ENCODE peak calls at places on chromosomes 16 and 17, in four cellular contexts. C is AG04450; A is ELR; H is naive thymus-derived CD8-positive, alpha-beta T cell. X is an unnamed sample.

GRCh38 chr17:27532269-27533067 is 76.2 kb downstream of the KSR1 start:
- DNase-seq in C (peak; percentile 95), A (no peak), H (no peak), X (peak; percentile 70)

GRCh38 chr17:77425791-77426641 is 285.2 kb downstream of the SEC14L1 start:
- DNase-seq in C (peak; percentile 67), A (peak; percentile 92), H (peak; percentile 65), X (peak; percentile 55)

GRCh38 chr16:407253-407652 is 5.6 kb downstream of the DECR2 start:
- DNase-seq in C (no peak), A (no peak), H (no peak), X (no peak)

GRCh38 chr17:68792042-68792685 is 163.0 kb downstream of the ABCA8 start:
- DNase-seq in C (no peak), A (peak; percentile 24), H (no peak), X (no peak)

GRCh38 chr16:81645303-81645702 is 133.8 kb upstream of the PLCG2 start:
- DNase-seq in C (peak; percentile 42), A (peak; percentile 90), H (no peak), X (peak; percentile 81)

GRCh38 chr16:85402910-85403692 is 210.0 kb upstream of the GSE1 start:
- DNase-seq in C (no peak), A (peak; percentile 26), H (no peak), X (no peak)

GRCh38 chr17:34981538-34982241 is 1.4 kb downstream of the LIG3 start:
- DNase-seq in C (no peak), A (peak; percentile 51), H (no peak), X (no peak)

GRCh38 chr17:58327363-58328194 is 1.0 kb downstream of the TSPOAP1 start:
- DNase-seq in C (no peak), A (no peak), H (no peak), X (no peak)

GRCh38 chr16:15601212-15601879 is 41.6 kb downstream of the MARF1 start:
- DNase-seq in C (no peak), A (no peak), H (no peak), X (no peak)

GRCh38 chr17:13490427-13490826 is 111.3 kb downstream of the HS3ST3A1 start:
- DNase-seq in C (no peak), A (no peak), H (no peak), X (no peak)

GRCh38 chr17:79630120-79630519 is 19.3 kb upstream of the RBFOX3 start:
- DNase-seq in C (no peak), A (no peak), H (no peak), X (no peak)

GRCh38 chr17:57544834-57545463 is 200.2 kb downstream of the CCDC182 start:
- DNase-seq in C (no peak), A (no peak), H (no peak), X (no peak)

GRCh38 chr17:37884516-37884915 is 39.7 kb upstream of the TBC1D3K start:
- DNase-seq in C (no peak), A (no peak), H (no peak), X (no peak)

GRCh38 chr16:23324727-23325126 is 22.6 kb downstream of the SCNN1B start:
- DNase-seq in C (no peak), A (no peak), H (no peak), X (no peak)

GRCh38 chr16:81623365-81624102 is 155.6 kb upstream of the PLCG2 start:
- DNase-seq in C (no peak), A (peak; percentile 66), H (peak; percentile 13), X (no peak)

GRCh38 chr16:2846511-2847310 is 11.3 kb downstream of the PRSS22 start:
- DNase-seq in C (peak; percentile 60), A (peak; percentile 69), H (no peak), X (no peak)